ENCODE peak calls at places on chromosomes 6 and 20, in ten cellular contexts. Y is GM23338, V is NCI-H510A treated with DMSO at 0.1 percent for 48 hours, H is brain microvascular endothelial cell, C is H54, E is HTR-8/SVneo, L is HuH-7.5, K is NCI-H1436, D is HS-5, R is T-helper 1 cell. W is an unnamed sample.

GRCh38 chr20:31877684-31878083 is 7.2 kb downstream of the TTLL9 start:
- DNase-seq in H (no peak), L (no peak), C (no peak), D (no peak), E (no peak), Y (no peak), R (no peak), K (no peak), V (no peak), W (no peak)

GRCh38 chr6:37158508-37158907 is 11.4 kb upstream of the PIM1 start:
- DNase-seq in L (no peak), V (no peak), R (no peak), H (no peak), Y (no peak), E (no peak), D (no peak), C (no peak), K (no peak), W (no peak)

GRCh38 chr6:15352884-15353283 is 107.0 kb downstream of the JARID2 start:
- DNase-seq in L (no peak), K (no peak), Y (no peak), E (no peak), C (no peak), D (no peak), H (peak), V (peak), R (no peak), W (no peak)

GRCh38 chr20:62552613-62553012 is 76.8 kb upstream of the GATA5 start:
- DNase-seq in D (no peak), R (no peak), L (no peak), K (no peak), Y (no peak), E (no peak), H (no peak), V (no peak), C (no peak), W (no peak)

GRCh38 chr20:46558511-46558959 is 8.1 kb upstream of the OCSTAMP start:
- DNase-seq in C (peak), H (peak), Y (no peak), V (peak), R (no peak), K (no peak), E (peak), D (peak), L (no peak), W (peak)

GRCh38 chr6:34057191-34057590 is 88.7 kb downstream of the GRM4 start:
- DNase-seq in R (no peak), K (no peak), L (no peak), C (no peak), Y (no peak), H (no peak), V (no peak), D (no peak), E (no peak), W (no peak)

GRCh38 chr20:54469952-54470351 is 5.4 kb upstream of the DOK5 start:
- DNase-seq in C (no peak), Y (no peak), R (no peak), E (no peak), H (no peak), V (no peak), L (no peak), D (no peak), K (no peak), W (no peak)

GRCh38 chr20:62367136-62367482 is at the start of gene LAMA5:
- DNase-seq in L (peak), D (no peak), R (no peak), K (no peak), Y (peak), H (no peak), V (peak), E (peak), C (no peak), W (no peak)

GRCh38 chr20:62321521-62321948 is 18.7 kb downstream of the ADRM1 start:
- DNase-seq in V (no peak), Y (peak), D (no peak), E (peak), K (no peak), L (no peak), R (no peak), C (no peak), H (no peak), W (no peak)

GRCh38 chr20:34299925-34300806 is 3.0 kb downstream of the AHCY start:
- DNase-seq in C (no peak), Y (no peak), E (no peak), L (peak), H (no peak), D (no peak), K (no peak), V (peak), R (no peak), W (no peak)

GRCh38 chr20:52230406-52230805 is 38.8 kb upstream of the ZFP64 start:
- DNase-seq in K (peak), E (no peak), H (peak), D (peak), Y (no peak), C (no peak), R (no peak), L (no peak), V (no peak), W (no peak)

GRCh38 chr6:37646986-37647764 is 50.5 kb downstream of the MDGA1 start:
- DNase-seq in Y (no peak), R (no peak), H (no peak), L (no peak), D (no peak), K (no peak), V (no peak), C (no peak), E (no peak), W (no peak)

GRCh38 chr6:34512738-34513115 is 43.4 kb downstream of the SPDEF start:
- DNase-seq in C (no peak), V (no peak), E (no peak), L (no peak), R (no peak), D (no peak), Y (no peak), H (no peak), K (no peak), W (no peak)

GRCh38 chr20:25626779-25627178 is 3.0 kb upstream of the NANP start:
- DNase-seq in R (no peak), C (no peak), L (no peak), Y (no peak), E (no peak), K (no peak), V (no peak), D (no peak), H (no peak), W (no peak)

GRCh38 chr6:33772114-33772830 is 16.7 kb downstream of the LEMD2 start:
- DNase-seq in V (no peak), L (no peak), R (no peak), C (no peak), D (no peak), Y (no peak), H (no peak), E (no peak), K (no peak), W (no peak)

GRCh38 chr6:57116776-57117175 is 26.8 kb downstream of the ZNF451 start:
- DNase-seq in D (no peak), C (no peak), L (no peak), R (no peak), K (no peak), V (no peak), Y (no peak), E (no peak), H (peak), W (no peak)

GRCh38 chr6:46876126-46876525 is 45.6 kb downstream of the ADGRF5 start:
- DNase-seq in D (peak), C (peak), E (peak), V (peak), L (no peak), Y (peak), R (no peak), K (no peak), H (no peak), W (peak)

GRCh38 chr6:71394001-71394432 is 105.4 kb downstream of the OGFRL1 start:
- DNase-seq in K (no peak), E (no peak), L (no peak), H (no peak), V (peak), C (no peak), Y (no peak), R (no peak), D (peak), W (no peak)

W was measured in keratinocyte.